ENCODE peak calls at places on chromosomes 5 and 9, in nine cellular contexts. G, O, J, F, B, Y, M, U and C are unnamed samples. For H3K36me3, the result is how much of the 10 kb centered on the place peaks cover.

GRCh38 chr5:88847410-88847809 is 35.6 kb downstream of the MEF2C start:
- DNase-seq in G (no peak), O (no peak), J (no peak), F (no peak), B (no peak), Y (no peak), M (no peak), U (no peak), C (no peak)

GRCh38 chr9:83313771-83314170 is 224.4 kb downstream of the FRMD3 start:
- DNase-seq in G (no peak), O (no peak), J (no peak), F (no peak), B (no peak), Y (no peak), M (no peak), U (no peak), C (no peak)

GRCh38 chr5:94731471-94731870 is 113.0 kb downstream of the SLF1 start:
- DNase-seq in G (no peak), O (no peak), J (no peak), F (no peak), B (no peak), Y (no peak), M (no peak), U (no peak), C (no peak)

GRCh38 chr5:72064801-72065570 is 42.3 kb upstream of the MAP1B start:
- DNase-seq in G (peak), O (no peak), J (no peak), F (no peak), B (no peak), Y (no peak), M (no peak), U (no peak), C (no peak)

GRCh38 chr5:107557051-107557658 is 113.6 kb downstream of the EFNA5 start:
- DNase-seq in G (peak), O (no peak), J (no peak), F (peak), B (no peak), Y (peak), M (no peak), U (no peak), C (peak)

GRCh38 chr5:153618857-153619256 is 128.4 kb downstream of the GRIA1 start:
- DNase-seq in G (no peak), O (no peak), J (no peak), F (no peak), B (no peak), Y (no peak), M (no peak), U (no peak), C (no peak)

GRCh38 chr9:18114559-18114958 is 359.4 kb upstream of the ADAMTSL1 start:
- DNase-seq in G (no peak), O (no peak), J (no peak), F (no peak), B (no peak), Y (no peak), M (no peak), U (no peak), C (no peak)

GRCh38 chr5:15249152-15249551 is 250.8 kb upstream of the FBXL7 start:
- DNase-seq in G (no peak), O (no peak), J (no peak), F (no peak), B (no peak), Y (no peak), M (no peak), U (no peak), C (no peak)

GRCh38 chr9:107750741-107751521 is 261.4 kb upstream of the KLF4 start:
- DNase-seq in G (no peak), O (no peak), J (peak), F (peak), B (peak), Y (peak), M (no peak), U (no peak), C (peak)

DNA sequence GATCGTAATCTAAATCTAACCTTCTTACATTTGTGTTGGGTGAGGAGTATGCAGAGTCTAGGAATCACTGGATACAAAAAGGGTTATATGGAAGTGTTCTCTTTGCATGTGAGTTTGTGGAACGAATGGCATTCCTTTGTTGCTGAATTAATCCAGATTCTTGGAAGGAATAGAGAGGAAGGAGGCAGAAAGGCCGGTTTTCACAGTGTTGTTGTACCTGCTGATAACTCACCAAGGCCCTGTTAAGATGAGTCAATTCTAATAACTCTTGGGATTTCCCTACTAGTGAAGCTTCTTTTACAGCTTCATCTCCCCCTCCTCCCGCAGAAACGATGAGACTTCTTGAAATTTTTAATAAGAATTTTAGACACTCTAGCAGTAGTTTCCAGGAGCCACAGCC is 84.0 kb downstream of the ZSWIM6 start:
- DNase-seq in G (peak), O (no peak), J (no peak), F (no peak), B (no peak), Y (no peak), M (no peak), U (peak), C (no peak)
- H3K4me3 ChIP-seq in G (peak), O (no peak), J (no peak), F (no peak), B (no peak), Y (no peak), M (no peak), U (no peak), C (no peak)

DNA sequence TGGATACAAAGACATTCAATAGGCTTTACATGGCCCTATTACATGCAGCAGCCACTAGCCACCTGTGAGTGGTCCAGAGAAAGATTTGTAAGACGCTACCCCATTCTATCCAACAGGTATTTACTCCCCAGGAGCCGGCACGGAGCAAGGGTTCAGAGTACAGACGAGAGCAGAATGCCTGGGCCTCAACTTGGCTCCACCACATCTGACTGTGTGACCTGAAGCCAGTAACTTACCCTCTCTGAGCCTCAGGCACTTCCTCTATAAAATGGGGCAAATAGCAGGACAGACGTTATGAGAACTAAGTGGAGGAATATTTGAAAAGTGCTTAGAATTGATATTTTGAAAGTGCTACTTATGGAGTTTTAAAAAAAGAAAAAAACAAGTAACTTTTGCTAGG is 100.0 kb downstream of the TLE1 start:
- DNase-seq in G (no peak), O (no peak), J (no peak), F (no peak), B (no peak), Y (no peak), M (no peak), U (no peak), C (no peak)
- H3K36me3 ChIP-seq in G (under half), O (half or more), J (under half), F (under half), B (under half), Y (half or more), M (under half), U (under half), C (under half)

DNA sequence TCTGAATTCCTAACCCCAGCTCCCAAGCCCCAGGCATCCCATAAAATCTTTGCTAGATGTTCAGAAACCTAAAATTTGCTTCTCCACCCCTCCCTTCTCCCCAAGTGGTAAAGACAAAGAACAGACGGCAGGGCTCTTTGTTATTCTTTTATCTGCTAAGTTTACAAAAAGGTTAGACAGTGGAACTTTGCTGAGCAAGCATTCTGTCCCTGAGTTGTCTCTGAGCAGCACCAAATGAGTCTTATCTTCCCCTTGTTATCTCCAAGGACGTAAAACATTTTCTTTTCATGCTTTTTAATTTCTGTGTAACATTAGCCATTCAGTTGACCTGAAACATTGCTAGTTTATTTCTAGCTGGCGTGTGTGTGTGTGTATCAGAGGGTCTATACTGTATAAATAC is 30.3 kb downstream of the TJP2 start:
- DNase-seq in G (no peak), O (no peak), J (no peak), F (no peak), B (no peak), Y (no peak), M (no peak), U (no peak), C (no peak)
- H3K4me3 ChIP-seq in G (no peak), O (no peak), J (peak), F (no peak), B (no peak), Y (no peak), M (no peak), U (no peak), C (no peak)

DNA sequence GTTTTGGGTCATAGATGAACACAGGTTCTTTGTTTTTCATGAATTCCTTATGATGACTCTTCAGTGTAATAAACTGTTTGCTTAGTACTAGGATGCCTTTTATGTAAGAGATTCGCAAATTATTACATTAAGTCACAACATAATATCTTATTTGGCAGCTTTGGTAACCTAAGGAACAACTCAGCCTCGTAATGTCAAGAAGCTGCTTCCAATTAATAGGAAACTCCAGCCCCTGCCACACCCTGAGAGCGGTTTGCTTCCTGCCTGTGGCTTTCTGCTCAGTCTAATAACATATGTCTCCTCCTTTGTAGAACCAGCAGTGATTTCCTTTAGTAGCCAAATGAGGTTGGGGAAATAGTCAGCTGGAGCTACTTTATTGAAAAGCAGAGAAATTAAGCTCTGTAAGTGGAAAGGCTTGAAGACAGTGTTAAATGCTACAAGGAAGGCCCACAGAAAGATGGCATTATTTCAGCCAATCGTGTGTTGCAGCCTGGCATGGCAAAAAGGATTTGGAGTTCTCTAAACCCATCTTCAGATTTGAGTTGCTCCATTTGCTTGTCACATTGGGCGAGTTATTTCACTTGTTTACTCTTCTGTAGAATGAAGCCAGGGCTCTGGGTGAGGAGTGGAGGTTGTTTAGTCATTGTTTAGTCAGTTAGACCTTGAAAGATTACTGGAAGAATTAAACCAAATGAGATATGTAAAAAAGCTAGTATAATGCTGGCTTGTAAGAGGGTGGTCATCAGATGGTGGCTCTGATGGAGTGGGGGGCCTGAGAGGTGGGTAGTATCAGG is 54.1 kb downstream of the MTAP start:
- DNase-seq in G (no peak), O (no peak), J (peak), F (no peak), B (peak), Y (no peak), M (no peak), U (no peak), C (no peak)
- H3K36me3 ChIP-seq in G (half or more), O (half or more), J (half or more), F (under half), B (under half), Y (half or more), M (half or more), U (under half), C (under half)

GRCh38 chr5:77426670-77427069 is 65.4 kb downstream of the WDR41 start:
- DNase-seq in G (no peak), O (no peak), J (no peak), F (no peak), B (no peak), Y (no peak), M (no peak), U (no peak), C (peak)

GRCh38 chr5:77428033-77428432 is 64.1 kb downstream of the WDR41 start:
- DNase-seq in G (no peak), O (no peak), J (no peak), F (no peak), B (no peak), Y (no peak), M (no peak), U (no peak), C (no peak)

GRCh38 chr5:77425998-77426659 is 66.0 kb downstream of the WDR41 start:
- DNase-seq in G (no peak), O (no peak), J (no peak), F (peak), B (no peak), Y (no peak), M (no peak), U (no peak), C (peak)

GRCh38 chr5:77430726-77431125 is 61.4 kb downstream of the WDR41 start:
- DNase-seq in G (no peak), O (no peak), J (no peak), F (no peak), B (no peak), Y (no peak), M (no peak), U (no peak), C (peak)

GRCh38 chr5:77428526-77428925 is 63.6 kb downstream of the WDR41 start:
- DNase-seq in G (no peak), O (no peak), J (no peak), F (no peak), B (no peak), Y (no peak), M (no peak), U (no peak), C (no peak)
- H3K4me3 ChIP-seq in G (no peak), O (no peak), J (no peak), F (no peak), B (no peak), Y (no peak), M (no peak), U (no peak), C (no peak)

GRCh38 chr9:120443489-120443888 is 136.5 kb downstream of the CDK5RAP2 start:
- DNase-seq in G (no peak), O (no peak), J (peak), F (no peak), B (no peak), Y (no peak), M (no peak), U (no peak), C (peak)
- H3K36me3 ChIP-seq in G (under half), O (half or more), J (half or more), F (under half), B (under half), Y (half or more), M (half or more), U (under half), C (half or more)

GRCh38 chr9:121568101-121568460 is 68.4 kb upstream of the GGTA1 start:
- DNase-seq in G (no peak), O (no peak), J (no peak), F (no peak), B (no peak), Y (peak), M (no peak), U (no peak), C (no peak)
- H3K4me3 ChIP-seq in G (no peak), O (no peak), J (no peak), F (no peak), B (no peak), Y (peak), M (no peak), U (no peak), C (no peak)

GRCh38 chr5:36174119-36174518 is 22.2 kb downstream of the SKP2 start:
- DNase-seq in G (no peak), O (no peak), J (no peak), F (no peak), B (no peak), Y (no peak), M (no peak), U (no peak), C (no peak)

GRCh38 chr5:36173426-36173825 is 21.5 kb downstream of the SKP2 start:
- DNase-seq in G (no peak), O (no peak), J (no peak), F (no peak), B (no peak), Y (no peak), M (no peak), U (no peak), C (no peak)

GRCh38 chr5:36172593-36172992 is 20.7 kb downstream of the SKP2 start:
- DNase-seq in G (no peak), O (no peak), J (no peak), F (no peak), B (no peak), Y (no peak), M (no peak), U (no peak), C (no peak)

GRCh38 chr5:36168737-36169136 is 16.8 kb downstream of the SKP2 start:
- DNase-seq in G (no peak), O (no peak), J (no peak), F (no peak), B (no peak), Y (no peak), M (no peak), U (no peak), C (no peak)

GRCh38 chr5:36170869-36171424 is 19.0 kb downstream of the SKP2 start:
- DNase-seq in G (no peak), O (no peak), J (no peak), F (no peak), B (no peak), Y (no peak), M (no peak), U (no peak), C (no peak)
- H3K36me3 ChIP-seq in G (half or more), O (half or more), J (half or more), F (under half), B (under half), Y (half or more), M (half or more), U (under half), C (half or more)

DNA sequence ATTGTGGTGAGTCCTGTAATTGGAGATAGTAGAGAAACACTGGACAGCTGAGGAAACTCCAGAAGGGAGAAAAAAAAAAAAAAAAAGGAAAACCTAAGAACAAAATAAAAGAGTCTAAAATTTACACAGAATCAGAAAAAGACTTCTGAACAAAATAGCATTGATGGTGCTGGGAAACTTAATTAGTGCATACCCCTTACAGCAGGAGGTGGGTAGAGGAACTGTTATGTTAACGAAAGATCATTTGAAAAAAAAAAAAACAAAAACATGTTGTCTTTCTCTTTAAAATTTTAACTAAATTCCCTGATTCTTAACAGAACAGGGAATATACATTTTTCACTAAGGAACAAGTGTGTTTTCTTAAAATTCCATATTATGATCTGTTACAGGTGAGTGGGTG is 11.6 kb upstream of the MTX3 start:
- DNase-seq in G (no peak), O (no peak), J (no peak), F (no peak), B (no peak), Y (no peak), M (no peak), U (no peak), C (no peak)
- H3K4me3 ChIP-seq in G (peak), O (no peak), J (no peak), F (no peak), B (no peak), Y (no peak), M (no peak), U (no peak), C (no peak)